ENCODE peak calls at places on chromosomes 1 and 21, in four cellular contexts. One of them, this sample, is unnamed.

GRCh38 chr1:41758490-41758889 is 160.2 kb downstream of the HIVEP3 start:
- DNase-seq in heart right ventricle: no peak
- DNase-seq in breast epithelium: no peak
- DNase-seq in hepatocyte: no peak
- DNase-seq in this sample: no peak

GRCh38 chr1:47527653-47528272 is 89.9 kb downstream of the FOXD2 start:
- DNase-seq in hepatocyte: peak; percentile 45
- DNase-seq in breast epithelium: no peak
- DNase-seq in heart right ventricle: no peak
- DNase-seq in this sample: no peak

GRCh38 chr1:22141493-22141892 is 1.4 kb downstream of the WNT4 start:
- DNase-seq in hepatocyte: no peak
- DNase-seq in heart right ventricle: no peak
- DNase-seq in breast epithelium: no peak
- DNase-seq in this sample: no peak

GRCh38 chr21:33643658-33644311 is 1.5 kb downstream of the ITSN1 start:
- DNase-seq in breast epithelium: no peak
- DNase-seq in hepatocyte: peak; percentile 26
- DNase-seq in heart right ventricle: no peak
- DNase-seq in this sample: no peak

GRCh38 chr1:107138767-107139445 is 1.9 kb upstream of the NTNG1 start:
- DNase-seq in breast epithelium: no peak
- DNase-seq in heart right ventricle: no peak
- DNase-seq in hepatocyte: no peak
- DNase-seq in this sample: no peak

GRCh38 chr1:152047954-152048640 is 11.3 kb upstream of the S100A11 start:
- DNase-seq in heart right ventricle: peak; percentile 86
- DNase-seq in hepatocyte: peak; percentile 93
- DNase-seq in breast epithelium: peak; percentile 90
- DNase-seq in this sample: peak; percentile 94

GRCh38 chr1:93629101-93630059 is 52.3 kb downstream of the BCAR3 start:
- DNase-seq in breast epithelium: no peak
- DNase-seq in heart right ventricle: no peak
- DNase-seq in hepatocyte: peak; percentile 81
- DNase-seq in this sample: no peak

GRCh38 chr1:114235956-114236355 is 82.3 kb upstream of the SYT6 start:
- DNase-seq in breast epithelium: no peak
- DNase-seq in heart right ventricle: no peak
- DNase-seq in hepatocyte: no peak
- DNase-seq in this sample: no peak

GRCh38 chr1:118481091-118481490 is 296.1 kb upstream of the SPAG17 start:
- DNase-seq in breast epithelium: no peak
- DNase-seq in heart right ventricle: no peak
- DNase-seq in hepatocyte: peak; percentile 17
- DNase-seq in this sample: no peak

GRCh38 chr1:24591781-24592180 is 35.9 kb downstream of the NCMAP start:
- DNase-seq in heart right ventricle: no peak
- DNase-seq in breast epithelium: no peak
- DNase-seq in hepatocyte: no peak
- DNase-seq in this sample: no peak

GRCh38 chr21:18403685-18404084 is at the start of gene TMPRSS15:
- DNase-seq in breast epithelium: no peak
- DNase-seq in hepatocyte: no peak
- DNase-seq in heart right ventricle: no peak
- DNase-seq in this sample: no peak

GRCh38 chr1:209674957-209675566 is at the start of gene G0S2:
- DNase-seq in hepatocyte: peak; percentile 70
- DNase-seq in heart right ventricle: peak; percentile 86
- DNase-seq in breast epithelium: peak; percentile 54
- DNase-seq in this sample: no peak

GRCh38 chr1:58848818-58849411 is 65.1 kb upstream of the JUN start:
- DNase-seq in hepatocyte: peak; percentile 67
- DNase-seq in breast epithelium: peak; percentile 51
- DNase-seq in heart right ventricle: peak; percentile 59
- DNase-seq in this sample: peak; percentile 69

GRCh38 chr1:235111107-235111506 is 17.5 kb downstream of the TOMM20 start:
- DNase-seq in breast epithelium: no peak
- DNase-seq in hepatocyte: no peak
- DNase-seq in heart right ventricle: no peak
- DNase-seq in this sample: no peak

GRCh38 chr1:17688217-17688810 is 66.8 kb upstream of the ACTL8 start:
- DNase-seq in heart right ventricle: no peak
- DNase-seq in breast epithelium: no peak
- DNase-seq in hepatocyte: no peak
- DNase-seq in this sample: no peak

GRCh38 chr1:68322837-68323687 is 90.7 kb upstream of the WLS start:
- DNase-seq in breast epithelium: no peak
- DNase-seq in heart right ventricle: no peak
- DNase-seq in hepatocyte: no peak
- DNase-seq in this sample: peak; percentile 21

GRCh38 chr1:14479865-14480264 is 118.6 kb upstream of the KAZN start:
- DNase-seq in hepatocyte: peak; percentile 36
- DNase-seq in heart right ventricle: no peak
- DNase-seq in breast epithelium: no peak
- DNase-seq in this sample: no peak

GRCh38 chr1:94240822-94241221 is 3.4 kb upstream of the ARHGAP29 start:
- DNase-seq in heart right ventricle: no peak
- DNase-seq in hepatocyte: peak; percentile 27
- DNase-seq in breast epithelium: no peak
- DNase-seq in this sample: no peak

GRCh38 chr1:217453816-217454215 is 177.1 kb downstream of the GPATCH2 start:
- DNase-seq in heart right ventricle: no peak
- DNase-seq in breast epithelium: no peak
- DNase-seq in hepatocyte: no peak
- DNase-seq in this sample: no peak

GRCh38 chr1:41542196-41542955 is 57.9 kb upstream of the EDN2 start:
- DNase-seq in hepatocyte: no peak
- DNase-seq in heart right ventricle: no peak
- DNase-seq in breast epithelium: no peak
- DNase-seq in this sample: no peak

GRCh38 chr1:101567582-101568189 is 330.9 kb downstream of the S1PR1 start:
- DNase-seq in hepatocyte: peak; percentile 32
- DNase-seq in breast epithelium: no peak
- DNase-seq in heart right ventricle: peak; percentile 19
- DNase-seq in this sample: no peak

GRCh38 chr1:65255088-65256050 is 54.0 kb upstream of the DNAJC6 start:
- DNase-seq in heart right ventricle: peak; percentile 18
- DNase-seq in breast epithelium: no peak
- DNase-seq in hepatocyte: peak; percentile 33
- DNase-seq in this sample: no peak

GRCh38 chr1:91745649-91746383 is 140.1 kb downstream of the TGFBR3 start:
- DNase-seq in hepatocyte: no peak
- DNase-seq in heart right ventricle: no peak
- DNase-seq in breast epithelium: no peak
- DNase-seq in this sample: no peak

GRCh38 chr1:160837558-160838205 is 25.0 kb downstream of the CD244 start:
- DNase-seq in hepatocyte: no peak
- DNase-seq in breast epithelium: no peak
- DNase-seq in heart right ventricle: peak; percentile 40
- DNase-seq in this sample: no peak

GRCh38 chr1:58816072-58816746 is 32.4 kb upstream of the JUN start:
- DNase-seq in hepatocyte: peak; percentile 94
- DNase-seq in breast epithelium: peak; percentile 88
- DNase-seq in heart right ventricle: peak; percentile 93
- DNase-seq in this sample: peak; percentile 59

GRCh38 chr1:203572134-203572625 is 54.5 kb upstream of the ATP2B4 start:
- DNase-seq in hepatocyte: peak; percentile 55
- DNase-seq in breast epithelium: no peak
- DNase-seq in heart right ventricle: no peak
- DNase-seq in this sample: no peak

GRCh38 chr1:218823291-218823900 is 350.3 kb upstream of the LYPLAL1 start:
- DNase-seq in hepatocyte: no peak
- DNase-seq in breast epithelium: no peak
- DNase-seq in heart right ventricle: no peak
- DNase-seq in this sample: no peak

GRCh38 chr1:36258960-36259344 is 34.7 kb downstream of the THRAP3 start:
- DNase-seq in breast epithelium: no peak
- DNase-seq in heart right ventricle: no peak
- DNase-seq in hepatocyte: no peak
- DNase-seq in this sample: no peak

GRCh38 chr1:234214129-234214910 is 158.9 kb upstream of the COA6 start:
- DNase-seq in hepatocyte: peak; percentile 63
- DNase-seq in heart right ventricle: peak; percentile 26
- DNase-seq in breast epithelium: peak; percentile 59
- DNase-seq in this sample: no peak

GRCh38 chr21:16794944-16795343 is 717.9 kb upstream of the CXADR start:
- DNase-seq in hepatocyte: peak; percentile 15
- DNase-seq in breast epithelium: no peak
- DNase-seq in heart right ventricle: no peak
- DNase-seq in this sample: no peak

GRCh38 chr21:27371065-27371464 is 404.2 kb upstream of the ADAMTS5 start:
- DNase-seq in heart right ventricle: no peak
- DNase-seq in hepatocyte: no peak
- DNase-seq in breast epithelium: no peak
- DNase-seq in this sample: no peak

GRCh38 chr1:905071-905749 is 18.5 kb upstream of the SAMD11 start:
- DNase-seq in breast epithelium: peak; percentile 55
- DNase-seq in heart right ventricle: peak; percentile 72
- DNase-seq in hepatocyte: peak; percentile 66
- DNase-seq in this sample: no peak
- H3K27ac ChIP-seq in breast epithelium: no peak overlapping the region
- H3K27ac ChIP-seq in heart right ventricle: peak overlapping the region; percentile 43
- H3K27ac ChIP-seq in hepatocyte: no peak overlapping the region
- H3K27ac ChIP-seq in this sample: no peak overlapping the region

DNA sequence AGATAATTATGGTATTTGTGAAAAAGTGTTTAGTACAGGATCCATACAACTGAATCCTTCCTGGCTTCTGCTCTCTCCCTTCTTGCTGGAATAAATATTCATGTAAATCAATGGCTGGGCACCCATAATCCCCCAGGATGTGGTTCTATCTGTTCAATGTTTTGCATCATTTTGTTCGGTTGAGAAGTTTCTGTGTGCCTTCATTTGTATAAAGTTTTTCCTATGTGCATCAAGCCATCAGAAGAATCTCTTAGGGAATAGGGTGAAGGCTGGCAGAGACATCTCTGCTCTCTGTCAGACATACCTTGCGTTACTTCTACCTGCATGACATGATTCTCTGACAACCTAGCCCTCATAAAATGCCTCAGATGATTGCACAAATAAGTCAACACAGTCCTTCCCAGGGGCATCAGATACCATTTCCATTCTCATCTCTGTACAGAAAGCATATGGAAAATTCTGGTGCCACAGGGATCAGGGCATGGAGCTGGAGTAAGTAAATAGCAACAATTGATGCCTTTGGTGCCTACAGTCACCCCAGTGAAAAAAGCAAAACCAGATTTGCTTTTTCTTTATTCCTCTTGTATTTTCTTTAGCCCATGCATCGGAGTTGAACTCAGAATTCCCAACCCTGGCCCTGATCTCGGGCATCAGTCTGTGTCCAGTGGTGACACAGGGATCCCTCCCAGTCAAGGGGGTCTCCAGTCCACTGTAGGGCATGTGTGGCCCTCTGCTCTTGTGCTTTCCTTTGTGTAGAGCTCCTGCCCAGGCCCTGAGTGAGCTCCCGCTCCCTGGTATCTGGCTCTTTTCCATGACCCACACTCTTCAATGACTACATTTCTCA is 39.7 kb upstream of the ATP1A1 start:
- DNase-seq in heart right ventricle: no peak
- DNase-seq in breast epithelium: no peak
- DNase-seq in hepatocyte: no peak
- DNase-seq in this sample: no peak
- H3K4me3 ChIP-seq in heart right ventricle: no peak overlapping the region
- H3K4me3 ChIP-seq in breast epithelium: no peak overlapping the region
- H3K4me3 ChIP-seq in hepatocyte: no peak overlapping the region
- H3K4me3 ChIP-seq in this sample: no peak overlapping the region

DNA sequence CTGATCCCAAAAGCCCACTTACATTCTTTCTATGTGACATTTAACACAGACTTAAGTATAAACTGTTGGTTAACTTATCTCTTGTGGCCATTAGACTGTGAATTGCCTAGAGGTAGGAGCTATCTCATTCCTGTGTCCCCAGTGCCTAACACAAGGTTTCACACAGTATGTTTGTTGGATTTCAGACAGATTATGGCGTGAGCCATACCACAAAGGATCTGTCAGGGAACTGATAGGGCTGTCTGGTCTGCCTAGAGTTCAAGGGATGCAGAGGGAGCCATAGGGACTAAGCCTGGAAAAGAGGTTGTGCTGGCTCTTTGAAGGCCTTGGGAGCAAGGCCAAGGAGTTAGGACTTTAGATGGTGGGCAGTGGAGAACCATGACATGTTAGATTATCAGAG is 40.0 kb downstream of the MEF2D start:
- DNase-seq in heart right ventricle: no peak
- DNase-seq in breast epithelium: no peak
- DNase-seq in hepatocyte: no peak
- DNase-seq in this sample: no peak
- H3K27ac ChIP-seq in heart right ventricle: peak overlapping the region; percentile 22
- H3K27ac ChIP-seq in breast epithelium: peak overlapping the region; percentile 35
- H3K27ac ChIP-seq in hepatocyte: peak overlapping the region; percentile 71
- H3K27ac ChIP-seq in this sample: peak overlapping the region; percentile 29

GRCh38 chr1:50970927-50971582 is 1.0 kb downstream of the CDKN2C start:
- DNase-seq in heart right ventricle: no peak
- DNase-seq in breast epithelium: no peak
- DNase-seq in hepatocyte: no peak
- DNase-seq in this sample: no peak
- H3K4me3 ChIP-seq in heart right ventricle: peak overlapping the region; percentile 83
- H3K4me3 ChIP-seq in breast epithelium: peak overlapping the region; percentile 84
- H3K4me3 ChIP-seq in hepatocyte: peak overlapping the region; percentile 71
- H3K4me3 ChIP-seq in this sample: peak overlapping the region; percentile 86

GRCh38 chr1:202286622-202287097 is 55.1 kb downstream of the UBE2T start:
- DNase-seq in heart right ventricle: peak; percentile 41
- DNase-seq in hepatocyte: no peak
- DNase-seq in breast epithelium: no peak
- DNase-seq in this sample: peak; percentile 45
- H3K27ac ChIP-seq in heart right ventricle: peak overlapping the region; percentile 58
- H3K27ac ChIP-seq in hepatocyte: no peak overlapping the region
- H3K27ac ChIP-seq in breast epithelium: no peak overlapping the region
- H3K27ac ChIP-seq in this sample: peak overlapping the region; percentile 83